ENCODE peak calls at places on chromosomes 6 and 20, in eight cellular contexts. One of them, this sample, is unnamed.

GRCh38 chr6:41092421-41093140 is 19.8 kb downstream of the NFYA start:
- DNase-seq in mesothelial cell of epicardium: no peak
- DNase-seq in dorsolateral prefrontal cortex: no peak
- DNase-seq in retinal pigment epithelial cell: no peak
- DNase-seq in PC-3: peak
- DNase-seq in fibroblast of mammary gland: peak
- DNase-seq in astrocyte of the spinal cord: peak
- DNase-seq in HFFc6: peak
- DNase-seq in this sample: no peak

GRCh38 chr6:33761922-33762629 is 15.4 kb upstream of the IP6K3 start:
- DNase-seq in mesothelial cell of epicardium: no peak
- DNase-seq in dorsolateral prefrontal cortex: peak
- DNase-seq in retinal pigment epithelial cell: no peak
- DNase-seq in PC-3: peak
- DNase-seq in fibroblast of mammary gland: peak
- DNase-seq in astrocyte of the spinal cord: no peak
- DNase-seq in HFFc6: peak
- DNase-seq in this sample: peak

GRCh38 chr6:34240329-34241248 is 3.9 kb downstream of the HMGA1 start:
- DNase-seq in mesothelial cell of epicardium: no peak
- DNase-seq in dorsolateral prefrontal cortex: no peak
- DNase-seq in retinal pigment epithelial cell: no peak
- DNase-seq in PC-3: no peak
- DNase-seq in fibroblast of mammary gland: no peak
- DNase-seq in astrocyte of the spinal cord: no peak
- DNase-seq in HFFc6: no peak
- DNase-seq in this sample: no peak

GRCh38 chr6:25449774-25450173 is 170.6 kb downstream of the CARMIL1 start:
- DNase-seq in mesothelial cell of epicardium: no peak
- DNase-seq in dorsolateral prefrontal cortex: no peak
- DNase-seq in retinal pigment epithelial cell: no peak
- DNase-seq in PC-3: no peak
- DNase-seq in fibroblast of mammary gland: no peak
- DNase-seq in astrocyte of the spinal cord: peak
- DNase-seq in HFFc6: no peak
- DNase-seq in this sample: no peak

GRCh38 chr6:45229416-45229815 is 98.7 kb upstream of the RUNX2 start:
- DNase-seq in mesothelial cell of epicardium: no peak
- DNase-seq in dorsolateral prefrontal cortex: no peak
- DNase-seq in retinal pigment epithelial cell: no peak
- DNase-seq in PC-3: no peak
- DNase-seq in fibroblast of mammary gland: no peak
- DNase-seq in astrocyte of the spinal cord: no peak
- DNase-seq in HFFc6: no peak
- DNase-seq in this sample: no peak

GRCh38 chr6:153130515-153131036 is 506 bp downstream of the RGS17 start:
- DNase-seq in mesothelial cell of epicardium: no peak
- DNase-seq in dorsolateral prefrontal cortex: no peak
- DNase-seq in retinal pigment epithelial cell: no peak
- DNase-seq in PC-3: no peak
- DNase-seq in fibroblast of mammary gland: no peak
- DNase-seq in astrocyte of the spinal cord: no peak
- DNase-seq in HFFc6: no peak
- DNase-seq in this sample: peak

GRCh38 chr6:159874475-159874874 is 16.3 kb upstream of the MAS1 start:
- DNase-seq in mesothelial cell of epicardium: peak
- DNase-seq in dorsolateral prefrontal cortex: peak
- DNase-seq in retinal pigment epithelial cell: peak
- DNase-seq in PC-3: no peak
- DNase-seq in fibroblast of mammary gland: peak
- DNase-seq in astrocyte of the spinal cord: peak
- DNase-seq in HFFc6: no peak
- DNase-seq in this sample: no peak

GRCh38 chr20:63858393-63859165 is 2.7 kb upstream of the ABHD16B start:
- DNase-seq in mesothelial cell of epicardium: no peak
- DNase-seq in dorsolateral prefrontal cortex: no peak
- DNase-seq in retinal pigment epithelial cell: no peak
- DNase-seq in PC-3: no peak
- DNase-seq in fibroblast of mammary gland: peak
- DNase-seq in astrocyte of the spinal cord: peak
- DNase-seq in HFFc6: peak
- DNase-seq in this sample: no peak

GRCh38 chr6:26493258-26493657 is 6.8 kb upstream of the BTN1A1 start:
- DNase-seq in mesothelial cell of epicardium: no peak
- DNase-seq in dorsolateral prefrontal cortex: no peak
- DNase-seq in retinal pigment epithelial cell: no peak
- DNase-seq in PC-3: peak
- DNase-seq in fibroblast of mammary gland: peak
- DNase-seq in astrocyte of the spinal cord: no peak
- DNase-seq in HFFc6: peak
- DNase-seq in this sample: no peak
- TF ChIP-seq CTCF in mesothelial cell of epicardium: no peak
- TF ChIP-seq CTCF in dorsolateral prefrontal cortex: no peak
- TF ChIP-seq CTCF in retinal pigment epithelial cell: peak
- TF ChIP-seq CTCF in PC-3: peak
- TF ChIP-seq CTCF in fibroblast of mammary gland: peak
- TF ChIP-seq CTCF in astrocyte of the spinal cord: peak
- TF ChIP-seq CTCF in HFFc6: peak
- TF ChIP-seq CTCF in this sample: peak

DNA sequence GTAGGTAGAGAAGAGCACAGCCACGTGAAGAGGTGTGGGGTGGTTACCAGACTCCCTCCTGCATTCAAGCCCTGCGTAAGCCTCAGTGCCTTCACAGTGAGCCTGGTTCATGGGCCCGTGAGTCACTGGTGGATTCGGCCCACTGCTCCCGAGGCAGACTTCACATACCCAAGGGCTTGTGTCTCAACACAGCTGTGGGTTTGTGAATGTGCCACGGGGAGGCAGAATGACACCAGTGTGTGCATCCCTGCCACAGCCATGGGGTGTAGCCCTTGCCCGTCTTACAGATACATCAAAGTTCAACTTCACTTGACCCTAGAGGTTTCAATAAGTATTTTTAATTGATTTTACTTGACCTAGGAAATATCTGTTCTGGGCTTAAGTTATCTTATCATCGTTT is 108.5 kb downstream of the MAP3K4 start:
- DNase-seq in mesothelial cell of epicardium: no peak
- DNase-seq in dorsolateral prefrontal cortex: peak
- DNase-seq in retinal pigment epithelial cell: no peak
- DNase-seq in PC-3: no peak
- DNase-seq in fibroblast of mammary gland: no peak
- DNase-seq in astrocyte of the spinal cord: no peak
- DNase-seq in HFFc6: no peak
- DNase-seq in this sample: no peak
- TF ChIP-seq CTCF in mesothelial cell of epicardium: no peak
- TF ChIP-seq CTCF in dorsolateral prefrontal cortex: peak
- TF ChIP-seq CTCF in retinal pigment epithelial cell: no peak
- TF ChIP-seq CTCF in PC-3: no peak
- TF ChIP-seq CTCF in fibroblast of mammary gland: no peak
- TF ChIP-seq CTCF in astrocyte of the spinal cord: no peak
- TF ChIP-seq CTCF in HFFc6: no peak
- TF ChIP-seq CTCF in this sample: no peak

GRCh38 chr6:125041740-125042459 is 79.7 kb downstream of the RNF217 start:
- DNase-seq in mesothelial cell of epicardium: no peak
- DNase-seq in dorsolateral prefrontal cortex: no peak
- DNase-seq in retinal pigment epithelial cell: no peak
- DNase-seq in PC-3: peak
- DNase-seq in fibroblast of mammary gland: peak
- DNase-seq in astrocyte of the spinal cord: peak
- DNase-seq in HFFc6: peak
- DNase-seq in this sample: no peak

GRCh38 chr6:125038925-125039324 is 76.7 kb downstream of the RNF217 start:
- DNase-seq in mesothelial cell of epicardium: no peak
- DNase-seq in dorsolateral prefrontal cortex: no peak
- DNase-seq in retinal pigment epithelial cell: no peak
- DNase-seq in PC-3: no peak
- DNase-seq in fibroblast of mammary gland: no peak
- DNase-seq in astrocyte of the spinal cord: no peak
- DNase-seq in HFFc6: no peak
- DNase-seq in this sample: no peak

GRCh38 chr6:125037826-125038225 is 75.6 kb downstream of the RNF217 start:
- DNase-seq in mesothelial cell of epicardium: no peak
- DNase-seq in dorsolateral prefrontal cortex: no peak
- DNase-seq in retinal pigment epithelial cell: no peak
- DNase-seq in PC-3: no peak
- DNase-seq in fibroblast of mammary gland: no peak
- DNase-seq in astrocyte of the spinal cord: no peak
- DNase-seq in HFFc6: no peak
- DNase-seq in this sample: no peak
- TF ChIP-seq CTCF in mesothelial cell of epicardium: no peak
- TF ChIP-seq CTCF in dorsolateral prefrontal cortex: no peak
- TF ChIP-seq CTCF in retinal pigment epithelial cell: no peak
- TF ChIP-seq CTCF in PC-3: no peak
- TF ChIP-seq CTCF in fibroblast of mammary gland: no peak
- TF ChIP-seq CTCF in astrocyte of the spinal cord: no peak
- TF ChIP-seq CTCF in HFFc6: no peak
- TF ChIP-seq CTCF in this sample: no peak

GRCh38 chr20:61658563-61658962 is 406.5 kb downstream of the CDH4 start:
- DNase-seq in mesothelial cell of epicardium: no peak
- DNase-seq in dorsolateral prefrontal cortex: no peak
- DNase-seq in retinal pigment epithelial cell: no peak
- DNase-seq in PC-3: no peak
- DNase-seq in fibroblast of mammary gland: no peak
- DNase-seq in astrocyte of the spinal cord: no peak
- DNase-seq in HFFc6: no peak
- DNase-seq in this sample: no peak
- TF ChIP-seq CTCF in mesothelial cell of epicardium: no peak
- TF ChIP-seq CTCF in dorsolateral prefrontal cortex: no peak
- TF ChIP-seq CTCF in retinal pigment epithelial cell: no peak
- TF ChIP-seq CTCF in PC-3: no peak
- TF ChIP-seq CTCF in fibroblast of mammary gland: no peak
- TF ChIP-seq CTCF in astrocyte of the spinal cord: no peak
- TF ChIP-seq CTCF in HFFc6: no peak
- TF ChIP-seq CTCF in this sample: no peak

GRCh38 chr20:2633381-2633780 is 19.1 kb upstream of the NOP56 start:
- DNase-seq in mesothelial cell of epicardium: no peak
- DNase-seq in dorsolateral prefrontal cortex: no peak
- DNase-seq in retinal pigment epithelial cell: no peak
- DNase-seq in PC-3: no peak
- DNase-seq in fibroblast of mammary gland: no peak
- DNase-seq in astrocyte of the spinal cord: no peak
- DNase-seq in HFFc6: no peak
- DNase-seq in this sample: no peak

GRCh38 chr20:2626853-2627541 is 25.4 kb upstream of the NOP56 start:
- DNase-seq in mesothelial cell of epicardium: no peak
- DNase-seq in dorsolateral prefrontal cortex: no peak
- DNase-seq in retinal pigment epithelial cell: peak
- DNase-seq in PC-3: peak
- DNase-seq in fibroblast of mammary gland: peak
- DNase-seq in astrocyte of the spinal cord: peak
- DNase-seq in HFFc6: peak
- DNase-seq in this sample: no peak

GRCh38 chr20:2631228-2631627 is 21.2 kb upstream of the NOP56 start:
- DNase-seq in mesothelial cell of epicardium: no peak
- DNase-seq in dorsolateral prefrontal cortex: no peak
- DNase-seq in retinal pigment epithelial cell: no peak
- DNase-seq in PC-3: peak
- DNase-seq in fibroblast of mammary gland: peak
- DNase-seq in astrocyte of the spinal cord: peak
- DNase-seq in HFFc6: no peak
- DNase-seq in this sample: no peak
- TF ChIP-seq CTCF in mesothelial cell of epicardium: no peak
- TF ChIP-seq CTCF in dorsolateral prefrontal cortex: peak
- TF ChIP-seq CTCF in retinal pigment epithelial cell: peak
- TF ChIP-seq CTCF in PC-3: peak
- TF ChIP-seq CTCF in fibroblast of mammary gland: no peak
- TF ChIP-seq CTCF in astrocyte of the spinal cord: peak
- TF ChIP-seq CTCF in HFFc6: peak
- TF ChIP-seq CTCF in this sample: no peak

DNA sequence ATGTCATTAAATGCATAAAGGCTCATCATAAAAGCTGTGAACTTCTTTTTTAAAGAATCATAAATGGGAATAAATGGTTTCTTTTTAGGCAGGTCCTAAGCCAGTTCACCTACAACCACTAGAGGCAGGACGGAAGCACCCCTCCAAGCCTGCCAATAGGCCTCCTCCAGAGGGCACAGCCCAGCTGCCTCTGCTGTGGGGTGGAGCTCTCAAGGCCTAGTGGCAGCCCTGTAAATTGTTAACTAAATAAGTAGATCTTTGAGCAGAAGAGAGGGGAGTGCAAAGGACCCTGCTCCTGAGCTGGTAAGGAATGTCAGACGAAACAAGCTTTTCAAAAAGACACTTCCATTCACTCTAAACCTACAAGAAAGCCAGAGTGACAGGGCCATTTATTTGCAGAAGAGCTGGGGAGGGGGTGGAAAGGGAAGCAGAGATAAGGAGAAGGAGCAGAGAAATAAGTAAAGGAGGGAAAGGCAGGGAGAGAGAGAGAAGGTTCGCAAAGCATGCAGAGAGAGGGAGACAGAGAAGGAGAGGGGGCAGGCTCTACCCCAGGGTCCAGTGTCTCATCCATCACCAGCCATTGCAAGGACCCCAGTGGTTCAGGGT is 18.0 kb upstream of the MAFB start:
- DNase-seq in mesothelial cell of epicardium: no peak
- DNase-seq in dorsolateral prefrontal cortex: no peak
- DNase-seq in retinal pigment epithelial cell: no peak
- DNase-seq in PC-3: peak
- DNase-seq in fibroblast of mammary gland: no peak
- DNase-seq in astrocyte of the spinal cord: no peak
- DNase-seq in HFFc6: no peak
- DNase-seq in this sample: no peak
- TF ChIP-seq CTCF in mesothelial cell of epicardium: no peak
- TF ChIP-seq CTCF in dorsolateral prefrontal cortex: no peak
- TF ChIP-seq CTCF in retinal pigment epithelial cell: no peak
- TF ChIP-seq CTCF in PC-3: peak
- TF ChIP-seq CTCF in fibroblast of mammary gland: no peak
- TF ChIP-seq CTCF in astrocyte of the spinal cord: no peak
- TF ChIP-seq CTCF in HFFc6: peak
- TF ChIP-seq CTCF in this sample: peak